ENCODE peak calls at places on chromosomes 4 and X, in five cellular contexts. D is nucleus accumbens; O is AML-193; R is stimulated activated CD4-positive, alpha-beta T cell treated with anti-CD3 and anti-CD28 coated beads, Interleukin-15, amount 100 ng/mL, for 24 hours; M is A549. X is an unnamed sample.
A peak's percentile ranks its signal among the peaks of the same experiment; 100 is the strongest.

GRCh38 chrX:47181301-47181700 is 12.3 kb upstream of the UBA1 start:
- DNase-seq in D (no peak), O (no peak), R (no peak), M (no peak), X (no peak)

GRCh38 chrX:85391879-85392238 is 12.4 kb upstream of the POF1B start:
- DNase-seq in D (no peak), O (no peak), R (no peak), M (no peak), X (no peak)

GRCh38 chr4:73621357-73621756 is 1.1 kb upstream of the RASSF6 start:
- DNase-seq in D (no peak), O (no peak), R (no peak), M (no peak), X (no peak)

GRCh38 chrX:119693996-119694451 is 1.1 kb upstream of the SEPTIN6 start:
- DNase-seq in D (no peak), O (no peak), R (no peak), M (no peak), X (no peak)

GRCh38 chrX:6053126-6053625 is 175.5 kb downstream of the NLGN4X start:
- DNase-seq in D (no peak), O (no peak), R (no peak), M (no peak), X (no peak)

GRCh38 chr4:79780129-79780528 is 292.9 kb downstream of the ANTXR2 start:
- DNase-seq in D (no peak), O (no peak), R (no peak), M (no peak), X (no peak)

GRCh38 chr4:102525099-102525498 is 23.9 kb downstream of the NFKB1 start:
- DNase-seq in D (no peak), O (peak; percentile 87), R (no peak), M (no peak), X (no peak)

GRCh38 chr4:148955926-148956325 is 513.7 kb upstream of the NR3C2 start:
- DNase-seq in D (no peak), O (no peak), R (no peak), M (no peak), X (no peak)

GRCh38 chrX:113800955-113801354 is 782.9 kb upstream of the HTR2C start:
- DNase-seq in D (no peak), O (no peak), R (no peak), M (no peak), X (no peak)

GRCh38 chr4:6224725-6225124 is 24.4 kb upstream of the JAKMIP1 start:
- DNase-seq in D (peak; percentile 59), O (no peak), R (no peak), M (no peak), X (no peak)

X was measured in right lobe of liver.